ENCODE peak calls at places on chromosome 12, in eight cellular contexts. Z, W, O, D, U, K, A and T are unnamed samples.

GRCh38 chr12:46945591-46945990 is 119.8 kb upstream of the SLC38A4 start:
- DNase-seq in A (no peak), Z (no peak), K (no peak), O (no peak), W (no peak), D (no peak), U (no peak), T (no peak)

GRCh38 chr12:124032265-124032886 is 59.4 kb downstream of the ZNF664 start:
- DNase-seq in Z (peak; percentile 45), U (no peak), D (peak; percentile 42), W (no peak), O (peak; percentile 41), A (peak; percentile 38), K (peak; percentile 19), T (peak; percentile 79)

GRCh38 chr12:63844391-63845341 is at the start of gene SRGAP1:
- DNase-seq in Z (peak; percentile 55), U (peak; percentile 13), W (peak; percentile 86), A (peak; percentile 52), K (no peak), O (peak; percentile 31), D (no peak), T (peak; percentile 63)

GRCh38 chr12:41264281-41264680 is 76.2 kb downstream of the PDZRN4 start:
- DNase-seq in D (no peak), A (no peak), Z (no peak), K (no peak), W (no peak), U (no peak), O (no peak), T (peak; percentile 36)

GRCh38 chr12:31589582-31589895 is 1.4 kb downstream of the DENND5B start:
- DNase-seq in O (no peak), W (no peak), U (peak; percentile 46), K (no peak), A (no peak), D (no peak), Z (no peak), T (peak; percentile 81)

GRCh38 chr12:106179086-106179485 is 40.3 kb upstream of the NUAK1 start:
- DNase-seq in W (peak; percentile 86), Z (no peak), D (no peak), K (no peak), O (no peak), A (no peak), U (no peak), T (no peak)

GRCh38 chr12:79847417-79847816 is 87.5 kb downstream of the PPP1R12A start:
- DNase-seq in U (no peak), W (no peak), Z (no peak), A (no peak), O (no peak), D (no peak), K (no peak), T (no peak)

GRCh38 chr12:53344824-53345485 is 8.8 kb upstream of the SP7 start:
- DNase-seq in D (no peak), Z (peak; percentile 71), A (peak; percentile 73), K (no peak), W (peak; percentile 93), O (peak; percentile 58), U (peak; percentile 71), T (peak; percentile 75)

GRCh38 chr12:121352053-121353018 is at the start of gene ANAPC5:
- DNase-seq in Z (peak; percentile 97), U (peak; percentile 88), A (peak; percentile 94), W (peak; percentile 98), D (peak; percentile 98), K (peak; percentile 98), O (peak; percentile 96), T (peak; percentile 98)

GRCh38 chr12:13571035-13571434 is 374.5 kb downstream of the EMP1 start:
- DNase-seq in O (no peak), A (no peak), Z (no peak), U (no peak), W (no peak), K (peak; percentile 91), D (no peak), T (no peak)

GRCh38 chr12:47244730-47245285 is 165.0 kb upstream of the AMIGO2 start:
- DNase-seq in D (no peak), K (no peak), Z (no peak), U (no peak), O (no peak), W (no peak), A (no peak), T (no peak)

GRCh38 chr12:120687570-120688289 is 781 bp downstream of the MLEC start:
- DNase-seq in O (no peak), D (no peak), A (no peak), W (peak; percentile 66), K (no peak), U (no peak), Z (no peak), T (peak; percentile 58)

GRCh38 chr12:30792648-30793499 is 38.1 kb upstream of the CAPRIN2 start:
- DNase-seq in W (no peak), K (peak; percentile 45), U (no peak), Z (no peak), A (no peak), D (no peak), O (no peak), T (peak; percentile 21)

GRCh38 chr12:12891646-12892355 is 439 bp downstream of the GPRC5A start:
- DNase-seq in K (no peak), D (no peak), Z (no peak), U (no peak), O (no peak), W (no peak), A (no peak), T (no peak)

GRCh38 chr12:56469007-56469930 is 891 bp downstream of the SPRYD4 start:
- DNase-seq in W (peak; percentile 69), D (no peak), A (peak; percentile 32), O (no peak), U (no peak), K (no peak), Z (peak; percentile 51), T (no peak)

GRCh38 chr12:31368666-31369361 is 42.9 kb upstream of the SINHCAF start:
- DNase-seq in A (peak; percentile 57), U (no peak), D (no peak), W (no peak), Z (no peak), O (no peak), K (no peak), T (peak; percentile 71)

GRCh38 chr12:88842314-88842713 is 262.0 kb upstream of the KITLG start:
- DNase-seq in A (no peak), D (no peak), Z (no peak), W (no peak), K (no peak), U (no peak), O (no peak), T (no peak)

GRCh38 chr12:49055978-49056754 is 4.4 kb downstream of the KMT2D start:
- DNase-seq in D (peak; percentile 62), Z (no peak), O (peak; percentile 47), U (peak; percentile 80), K (peak; percentile 35), A (peak; percentile 56), W (peak; percentile 82), T (peak; percentile 81)

GRCh38 chr12:7032990-7033389 is 14.7 kb upstream of the LPCAT3 start:
- DNase-seq in A (no peak), U (no peak), O (no peak), W (no peak), Z (no peak), D (no peak), K (no peak), T (no peak)

GRCh38 chr12:104929926-104930325 is 28.2 kb downstream of the SLC41A2 start:
- DNase-seq in K (no peak), O (no peak), A (no peak), D (no peak), Z (no peak), U (no peak), W (no peak), T (no peak)

GRCh38 chr12:11981174-11981733 is 89.5 kb upstream of the BCL2L14 start:
- DNase-seq in U (no peak), Z (no peak), K (no peak), O (no peak), W (no peak), D (no peak), A (no peak), T (no peak)

GRCh38 chr12:6899837-6900519 is 4.6 kb upstream of the LRRC23 start:
- DNase-seq in A (peak; percentile 58), K (no peak), O (no peak), U (no peak), W (peak; percentile 81), D (no peak), Z (no peak), T (peak; percentile 70)

GRCh38 chr12:69985656-69986055 is 160.6 kb downstream of the MYRFL start:
- DNase-seq in A (no peak), O (no peak), D (no peak), K (peak; percentile 54), Z (no peak), W (no peak), U (peak; percentile 16), T (peak; percentile 62)

GRCh38 chr12:50862316-50862715 is 19.6 kb downstream of the TMPRSS12 start:
- DNase-seq in W (no peak), D (no peak), U (no peak), Z (no peak), K (no peak), A (no peak), O (no peak), T (no peak)

GRCh38 chr12:93990832-93991748 is 157.3 kb upstream of the PLXNC1 start:
- DNase-seq in U (no peak), A (no peak), D (no peak), W (peak; percentile 71), Z (no peak), O (no peak), K (no peak), T (peak; percentile 85)

DNA sequence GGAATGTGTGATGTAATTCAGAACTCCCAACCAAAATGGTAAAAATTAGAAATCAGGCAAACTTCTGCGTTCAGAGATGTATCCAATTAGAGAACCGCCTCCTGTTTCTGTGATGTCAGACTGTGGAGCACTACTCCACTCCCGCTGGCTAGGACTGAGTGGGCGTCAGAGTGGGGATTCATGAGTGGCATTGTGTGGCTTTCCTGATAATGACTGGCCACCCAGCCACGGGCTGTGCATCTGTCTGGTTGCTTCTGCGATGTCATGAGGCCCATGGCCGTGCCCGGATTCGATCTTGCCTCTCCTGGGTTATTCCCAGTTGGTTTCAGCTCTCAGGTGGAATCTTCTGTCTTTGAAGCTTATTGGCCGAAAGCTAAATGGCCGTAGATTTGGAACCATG is 87.1 kb upstream of the KCNA1 start:
- DNase-seq in D (no peak), K (no peak), W (no peak), U (no peak), A (no peak), O (no peak), Z (no peak), T (no peak)
- TF ChIP-seq POLR2AphosphoS5 in D (no peak), K (no peak), W (no peak), U (no peak), A (no peak), O (no peak), Z (no peak), T (no peak)

GRCh38 chr12:75361408-75361807 is 26.9 kb downstream of the GLIPR1L1 start:
- DNase-seq in K (no peak), O (no peak), A (no peak), Z (no peak), U (no peak), D (no peak), W (no peak), T (no peak)
- TF ChIP-seq POLR2AphosphoS5 in K (no peak), O (no peak), A (no peak), Z (no peak), U (no peak), D (no peak), W (no peak), T (no peak)

GRCh38 chr12:125149160-125150108 is 84.2 kb downstream of the AACS start:
- DNase-seq in U (peak; percentile 75), A (peak; percentile 68), Z (no peak), K (no peak), W (no peak), O (no peak), D (no peak), T (no peak)
- TF ChIP-seq POLR2AphosphoS5 in U (no peak), A (no peak), Z (no peak), K (no peak), W (no peak), O (no peak), D (no peak), T (no peak)

GRCh38 chr12:116319851-116320621 is 42.5 kb upstream of the MED13L start:
- DNase-seq in Z (peak; percentile 82), O (peak; percentile 70), A (no peak), K (no peak), D (no peak), U (no peak), W (peak; percentile 96), T (no peak)
- TF ChIP-seq POLR2AphosphoS5 in Z (peak; percentile 82), O (peak; percentile 64), A (peak; percentile 84), K (no peak), D (no peak), U (no peak), W (peak; percentile 99), T (no peak)